ENCODE peak calls at places on chromosome 19, in six cellular contexts. Q is neuronal stem cell, K is H9, S is trophoblast cell, Y is H1, L is mesenchymal stem cell. R is an unnamed sample.

GRCh38 chr19:15675560-15675959 is 2.7 kb downstream of the CYP4F12 start:
- DNase-seq in Q (no peak), Y (no peak), K (no peak), L (no peak), S (no peak), R (no peak)

GRCh38 chr19:19461306-19461670 is 54.1 kb downstream of the TSSK6 start:
- DNase-seq in K (no peak), S (peak), L (no peak), Q (no peak), Y (no peak), R (no peak)

GRCh38 chr19:40619333-40620160 is 18.4 kb downstream of the LTBP4 start:
- DNase-seq in Q (no peak), L (no peak), K (no peak), S (no peak), Y (no peak), R (no peak)

GRCh38 chr19:798415-799075 is 1.3 kb downstream of the PTBP1 start:
- DNase-seq in K (no peak), S (peak), Q (no peak), Y (no peak), L (no peak), R (no peak)

GRCh38 chr19:58581227-58582141 is 8.3 kb upstream of the MZF1 start:
- DNase-seq in Y (peak), L (peak), S (peak), Q (peak), K (peak), R (peak)

GRCh38 chr19:19399733-19400438 is 5.6 kb upstream of the GATAD2A start:
- DNase-seq in Q (no peak), Y (no peak), L (peak), K (no peak), S (no peak), R (peak)

GRCh38 chr19:21149877-21150276 is 8.0 kb downstream of the ZNF431 start:
- DNase-seq in Q (no peak), L (no peak), S (no peak), Y (no peak), K (no peak), R (no peak)

GRCh38 chr19:28285917-28286316 is 927.0 kb downstream of the UQCRFS1 start:
- DNase-seq in S (no peak), Y (no peak), Q (no peak), L (no peak), K (no peak), R (no peak)

GRCh38 chr19:18287836-18288772 is 6.7 kb upstream of the JUND start:
- DNase-seq in K (peak), Q (no peak), S (no peak), L (no peak), Y (no peak), R (no peak)

GRCh38 chr19:5114713-5115112 is 145.8 kb downstream of the KDM4B start:
- DNase-seq in K (no peak), S (no peak), Y (no peak), Q (no peak), L (no peak), R (no peak)

GRCh38 chr19:45211751-45212381 is 33.3 kb downstream of the BLOC1S3 start:
- DNase-seq in Q (no peak), L (peak), S (no peak), K (no peak), Y (no peak), R (no peak)

GRCh38 chr19:14433454-14434156 is 499 bp downstream of the PKN1 start:
- DNase-seq in L (no peak), K (no peak), Y (no peak), S (peak), Q (no peak), R (no peak)

GRCh38 chr19:5907216-5907615 is 2.5 kb downstream of the VMAC start:
- DNase-seq in S (no peak), Q (no peak), Y (no peak), L (no peak), K (no peak), R (no peak)

GRCh38 chr19:8393192-8393870 is 3.2 kb downstream of the RAB11B start:
- DNase-seq in Q (no peak), S (no peak), Y (no peak), L (no peak), K (no peak), R (no peak)

GRCh38 chr19:45151821-45152503 is 8.8 kb downstream of the NKPD1 start:
- DNase-seq in S (no peak), K (peak), Y (no peak), Q (no peak), L (no peak), R (no peak)

DNA sequence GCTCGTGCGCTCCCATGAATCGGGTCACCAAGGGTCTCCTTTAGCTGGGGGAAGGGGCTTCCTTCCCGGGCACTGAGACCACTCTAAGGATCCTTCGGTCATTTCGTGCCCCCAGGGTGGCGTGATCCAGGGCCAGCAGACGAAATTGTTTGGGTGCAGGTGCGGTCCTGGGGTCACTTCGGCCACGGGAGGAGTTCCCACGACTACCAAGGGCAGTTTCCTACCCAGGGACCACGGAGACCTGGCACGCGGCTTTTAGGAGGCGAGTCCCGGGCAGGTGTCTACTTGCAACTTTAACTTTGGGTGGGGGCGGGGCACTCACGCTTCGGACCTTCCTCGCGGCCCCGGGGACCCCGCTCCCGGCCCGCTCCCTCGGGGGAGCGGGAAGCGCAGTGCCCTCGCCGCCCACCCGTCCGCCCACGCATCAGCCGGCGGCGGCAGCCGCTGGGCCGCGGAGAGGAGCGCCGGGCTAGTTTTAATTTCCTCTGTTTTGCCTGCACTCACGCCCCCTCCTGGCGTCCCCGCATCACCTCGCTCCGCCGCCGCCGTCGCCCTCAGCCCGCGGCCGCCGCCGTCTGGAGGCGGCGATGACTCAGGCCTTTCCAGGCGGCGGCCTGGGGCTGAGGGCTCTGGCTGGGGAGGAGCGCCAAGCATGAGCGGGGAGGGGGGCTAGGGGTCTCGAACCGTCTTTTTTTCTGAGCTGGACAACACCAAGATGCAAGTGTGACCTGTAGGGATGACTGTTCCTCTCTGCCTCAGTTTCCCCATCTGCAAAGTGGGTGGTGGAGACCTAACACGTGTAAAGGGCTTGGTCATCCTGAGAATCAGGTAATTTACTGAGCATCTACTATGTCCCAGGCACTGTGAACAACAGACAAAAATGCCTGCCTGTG is 21.8 kb downstream of the OLFM2 start:
- DNase-seq in Y (no peak), S (peak), K (peak), Q (peak), L (peak), R (peak)
- H2BK120ac ChIP-seq in Y (no peak), S (peak), K (no peak), Q (no peak), L (no peak), R (peak)

GRCh38 chr19:55643003-55643732 is at the start of gene ZNF581:
- DNase-seq in K (peak), S (peak), Q (peak), L (peak), Y (no peak), R (peak)
- H3K23ac ChIP-seq in K (no peak), S (no peak), Q (peak), L (peak), Y (peak), R (peak)

DNA sequence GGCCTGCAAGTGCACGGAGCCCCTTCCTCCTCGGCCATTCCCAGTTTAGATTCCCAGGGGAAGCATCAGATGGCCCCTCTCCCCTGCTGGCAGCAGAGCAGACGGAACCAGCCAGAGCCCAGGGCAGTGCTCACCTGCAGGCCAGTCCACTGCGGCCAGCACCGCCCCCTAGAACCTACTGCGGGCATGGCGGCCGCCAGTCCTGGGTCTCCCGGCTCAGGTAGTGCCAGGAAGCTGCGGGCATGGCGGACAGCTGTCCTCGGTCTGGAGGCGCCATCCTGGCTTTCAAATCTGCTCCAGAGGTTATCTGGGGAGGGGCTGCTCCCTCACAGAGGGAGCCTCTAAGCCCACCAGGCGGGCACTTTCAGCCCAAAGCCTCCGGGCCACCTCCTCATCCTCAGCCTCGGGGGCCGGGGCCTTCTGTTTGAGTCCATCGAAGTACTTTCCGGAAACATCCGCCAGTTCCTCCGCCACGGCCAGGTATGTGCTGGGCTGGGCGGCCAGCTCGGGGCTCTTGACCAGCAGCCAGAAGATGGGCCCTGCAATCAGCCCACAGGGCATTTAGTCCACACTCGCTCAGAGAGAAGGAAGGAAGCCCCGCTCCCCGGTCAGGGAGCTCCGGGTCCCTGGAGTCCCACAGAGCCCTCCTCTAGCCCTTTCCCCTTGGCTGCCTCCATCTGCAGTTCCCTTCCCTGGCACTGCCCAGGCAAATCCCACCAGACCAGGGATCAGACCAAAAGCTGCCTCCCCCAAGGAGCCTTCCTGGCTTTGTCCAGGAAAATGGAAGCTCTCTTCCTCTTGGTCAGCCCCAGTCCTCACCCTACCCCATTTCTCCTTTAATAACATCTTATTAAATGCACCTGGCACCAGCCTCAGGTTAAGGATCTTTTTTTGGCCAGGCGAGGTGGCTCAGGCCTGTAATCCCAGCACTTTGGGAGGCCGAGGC is 7.0 kb upstream of the GP6 start:
- DNase-seq in Q (no peak), S (no peak), Y (no peak), L (no peak), K (no peak), R (no peak)
- H3K14ac ChIP-seq in Q (no peak), S (no peak), Y (no peak), L (no peak), K (no peak), R (no peak)

GRCh38 chr19:2577722-2578335 is 101.9 kb downstream of the GADD45B start:
- DNase-seq in Y (no peak), K (no peak), S (peak), Q (no peak), L (no peak), R (no peak)

GRCh38 chr19:2578391-2578826 is 102.5 kb downstream of the GADD45B start:
- DNase-seq in K (peak), S (peak), Y (no peak), Q (no peak), L (peak), R (peak)

GRCh38 chr19:2578911-2579677 is 103.2 kb downstream of the GADD45B start:
- DNase-seq in L (peak), Q (peak), Y (peak), K (peak), S (peak), R (peak)

GRCh38 chr19:2582984-2583956 is 107.3 kb downstream of the GADD45B start:
- DNase-seq in Q (no peak), Y (no peak), K (no peak), L (no peak), S (no peak), R (no peak)

GRCh38 chr19:2579678-2580280 is 103.9 kb downstream of the GADD45B start:
- DNase-seq in L (no peak), S (no peak), Y (no peak), K (no peak), Q (no peak), R (no peak)
- H2BK120ac ChIP-seq in L (peak), S (peak), Y (no peak), K (no peak), Q (no peak), R (peak)

DNA sequence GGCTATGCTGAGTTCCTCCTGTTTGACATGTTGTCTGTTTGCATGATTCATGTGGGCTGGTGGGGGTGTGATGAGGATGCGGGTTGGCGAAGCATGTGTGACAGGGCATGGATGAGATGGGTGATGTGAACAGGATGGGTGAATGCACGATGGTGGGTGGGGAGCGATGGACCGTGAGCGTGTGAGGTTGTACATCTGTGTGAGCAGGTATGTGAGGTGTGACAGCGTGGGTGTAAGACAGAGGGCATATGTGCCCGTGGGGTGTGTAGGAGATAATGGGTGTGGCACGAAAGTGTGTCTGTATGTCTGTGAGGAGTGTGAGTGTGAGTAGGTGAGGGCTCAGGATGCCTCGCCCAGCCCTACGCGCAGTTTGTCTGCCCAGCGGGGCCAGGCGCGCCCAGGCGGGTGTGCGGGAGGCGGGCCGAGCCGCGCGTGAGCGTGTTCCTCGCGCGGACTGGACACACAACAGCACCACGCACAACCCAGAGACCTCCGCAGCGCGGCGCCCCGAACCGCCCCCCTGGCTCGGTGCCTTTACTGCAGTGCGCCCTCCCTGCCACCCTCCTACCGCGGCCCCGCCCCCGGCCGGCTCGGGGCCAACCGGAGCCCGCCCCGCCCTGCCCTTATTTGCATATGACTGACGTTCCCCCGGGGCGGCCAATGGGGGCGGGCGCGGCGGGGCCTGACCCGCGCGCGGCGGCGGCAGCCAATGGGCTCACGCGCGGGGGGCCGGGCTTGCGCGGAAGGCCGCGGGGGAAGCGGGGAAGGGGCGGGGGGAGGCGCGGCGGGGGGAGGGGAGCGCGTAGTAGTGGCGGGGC is 14.4 kb downstream of the CIC start:
- DNase-seq in K (peak), Q (peak), Y (no peak), L (peak), S (peak), R (peak)
- H3K23ac ChIP-seq in K (no peak), Q (peak), Y (no peak), L (peak), S (peak), R (peak)

R was measured in IMR-90.